ENCODE peak calls at places on chromosome 18, in four cellular contexts. D, S, U and R are unnamed samples.

GRCh38 chr18:62409821-62410220 is 84.7 kb downstream of the TNFRSF11A start:
- DNase-seq in S (no peak), U (no peak), D (no peak), R (no peak)

GRCh38 chr18:66167829-66168463 is 417.1 kb downstream of the CDH7 start:
- DNase-seq in D (no peak), S (no peak), U (no peak), R (no peak)

GRCh38 chr18:76524900-76525698 is 30.1 kb upstream of the ZNF516 start:
- DNase-seq in D (no peak), U (peak), S (no peak), R (no peak)

GRCh38 chr18:58911766-58912165 is 47.1 kb downstream of the ZNF532 start:
- DNase-seq in U (peak), S (no peak), D (no peak), R (no peak)

GRCh38 chr18:41569867-41570266 is 385.2 kb upstream of the PIK3C3 start:
- DNase-seq in U (no peak), D (no peak), S (no peak), R (no peak)

GRCh38 chr18:35355140-35355618 is 11.0 kb upstream of the ZNF24 start:
- DNase-seq in S (peak), U (peak), D (peak), R (peak)

GRCh38 chr18:22347624-22348511 is 69.8 kb downstream of the CTAGE1 start:
- DNase-seq in U (peak), D (no peak), S (peak), R (no peak)

GRCh38 chr18:62524443-62525200 is 1.8 kb downstream of the ZCCHC2 start:
- DNase-seq in D (peak), U (peak), S (peak), R (peak)

GRCh38 chr18:42296192-42296591 is 341.2 kb downstream of the PIK3C3 start:
- DNase-seq in S (no peak), U (no peak), D (no peak), R (no peak)

GRCh38 chr18:12238861-12239260 is 15.3 kb upstream of the CIDEA start:
- DNase-seq in U (no peak), S (no peak), D (no peak), R (no peak)

GRCh38 chr18:58100154-58100553 is 56.1 kb downstream of the NEDD4L start:
- DNase-seq in U (no peak), S (no peak), D (no peak), R (no peak)

GRCh38 chr18:74289137-74289536 is 2.6 kb downstream of the CYB5A start:
- DNase-seq in S (no peak), U (no peak), D (no peak), R (no peak)

GRCh38 chr18:76584414-76585310 is 89.6 kb upstream of the ZNF516 start:
- DNase-seq in D (no peak), S (no peak), U (no peak), R (no peak)

GRCh38 chr18:13425357-13426095 is 207.0 kb downstream of the LDLRAD4 start:
- DNase-seq in U (no peak), D (no peak), S (no peak), R (no peak)

GRCh38 chr18:62784966-62785413 is 69.6 kb downstream of the PHLPP1 start:
- DNase-seq in D (no peak), U (peak), S (no peak), R (peak)

GRCh38 chr18:32956591-32957310 is 183.9 kb upstream of the KLHL14 start:
- DNase-seq in S (no peak), U (peak), D (no peak), R (no peak)

GRCh38 chr18:28793911-28794310 is 617.0 kb upstream of the CDH2 start:
- DNase-seq in D (no peak), U (no peak), S (no peak), R (no peak)

GRCh38 chr18:36729197-36729596 is 99.6 kb downstream of the TPGS2 start:
- DNase-seq in D (no peak), U (no peak), S (no peak), R (no peak)

GRCh38 chr18:13216092-13216582 is 2.4 kb upstream of the LDLRAD4 start:
- DNase-seq in D (peak), S (peak), U (peak), R (peak)

GRCh38 chr18:13276530-13277520 is 58.3 kb downstream of the LDLRAD4 start:
- DNase-seq in U (no peak), S (peak), D (no peak), R (no peak)

GRCh38 chr18:12659904-12660605 is 2.1 kb upstream of the SPIRE1 start:
- DNase-seq in D (no peak), S (peak), U (peak), R (peak)

GRCh38 chr18:49638891-49639557 is 77.2 kb downstream of the LIPG start:
- DNase-seq in D (peak), U (no peak), S (no peak), R (no peak)

GRCh38 chr18:71808576-71808975 is 735.6 kb downstream of the CBLN2 start:
- DNase-seq in S (no peak), D (no peak), U (no peak), R (no peak)

GRCh38 chr18:56374005-56374655 is 264.3 kb downstream of the TXNL1 start:
- DNase-seq in U (no peak), S (no peak), D (no peak), R (no peak)
- TF ChIP-seq POLR2A in U (no peak), S (no peak), D (no peak), R (no peak)

GRCh38 chr18:51150430-51150746 is 47.1 kb downstream of the MEX3C start:
- DNase-seq in D (peak), U (no peak), S (no peak), R (no peak)

GRCh38 chr18:51153659-51154371 is 43.7 kb downstream of the MEX3C start:
- DNase-seq in U (no peak), S (no peak), D (no peak), R (no peak)

GRCh38 chr18:51149605-51150429 is 47.7 kb downstream of the MEX3C start:
- DNase-seq in U (no peak), S (no peak), D (no peak), R (no peak)

GRCh38 chr18:51151185-51151567 is 46.3 kb downstream of the MEX3C start:
- DNase-seq in U (no peak), D (no peak), S (no peak), R (no peak)

DNA sequence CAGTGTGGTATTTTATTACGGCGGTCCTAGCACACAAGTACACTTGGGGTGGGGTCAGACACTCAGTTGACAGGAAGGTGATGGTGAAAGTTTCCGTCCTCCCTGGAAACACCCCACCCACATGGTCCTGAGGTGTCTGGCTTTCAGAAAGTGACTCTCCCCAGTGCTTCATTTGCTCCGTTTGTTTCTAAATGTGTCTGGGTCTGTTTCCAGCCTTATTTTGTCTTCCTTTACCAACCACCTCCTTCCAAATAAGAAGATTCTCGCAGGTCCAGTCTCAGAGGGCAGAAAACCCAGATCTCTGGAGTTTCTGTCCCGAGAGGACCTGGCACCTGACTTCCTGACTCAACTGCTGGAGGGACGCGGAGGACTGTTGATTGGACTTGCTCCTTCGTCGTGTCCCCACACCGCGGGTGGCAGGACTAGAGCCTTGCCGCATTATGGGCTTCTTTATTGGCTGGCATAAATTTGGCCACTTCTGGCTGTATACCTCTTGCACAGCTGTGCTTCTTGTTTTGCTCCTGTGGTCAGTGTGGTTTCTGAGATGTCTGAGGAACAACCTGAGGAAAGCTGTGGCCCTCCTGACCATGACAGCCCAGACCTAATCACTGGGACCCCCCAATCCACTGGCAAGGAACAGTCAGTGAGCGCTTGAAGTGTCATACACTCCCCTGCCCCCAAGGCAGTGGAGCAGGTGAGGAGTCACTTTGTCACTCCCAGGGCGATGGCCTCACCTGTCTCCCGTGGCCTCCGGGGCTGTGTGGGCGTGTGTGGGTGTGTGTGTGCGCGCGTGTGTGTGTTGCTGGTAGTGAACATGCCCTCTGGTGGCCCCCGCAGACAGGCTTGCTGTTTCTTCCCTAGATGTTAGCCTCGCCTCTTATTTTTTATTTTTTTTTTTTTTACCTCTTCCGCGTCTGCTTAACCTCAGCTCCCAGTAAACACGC is 45.6 kb downstream of the MEX3C start:
- DNase-seq in S (no peak), U (no peak), D (no peak), R (no peak)
- TF ChIP-seq POLR2A in S (no peak), U (no peak), D (no peak), R (no peak)

DNA sequence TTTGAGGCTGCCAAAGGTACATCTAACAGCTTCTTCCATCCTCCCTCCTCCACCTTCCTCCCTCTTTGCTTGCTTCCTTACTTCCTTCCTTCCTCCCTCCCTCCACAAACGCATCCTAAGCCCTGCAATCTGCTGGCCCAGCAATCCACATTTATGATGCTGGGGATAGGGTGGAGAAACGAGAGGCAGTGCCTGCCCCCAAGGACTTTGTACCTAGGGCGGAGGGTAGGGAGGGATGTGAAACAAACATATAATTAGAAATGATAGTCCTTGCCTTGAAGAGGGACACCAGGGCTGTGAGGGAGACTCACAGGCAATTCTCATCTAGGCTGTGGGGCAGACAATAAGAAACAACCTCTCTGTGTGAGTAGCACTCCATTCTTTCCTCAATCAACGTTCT is 188.3 kb downstream of the ANKRD30B start:
- DNase-seq in U (no peak), D (no peak), S (no peak), R (no peak)
- TF ChIP-seq POLR2A in U (no peak), D (no peak), S (no peak), R (no peak)

GRCh38 chr18:24014062-24014985 is at the start of gene TTC39C:
- DNase-seq in U (peak), S (peak), D (peak), R (peak)
- TF ChIP-seq POLR2A in U (no peak), S (no peak), D (peak), R (no peak)

DNA sequence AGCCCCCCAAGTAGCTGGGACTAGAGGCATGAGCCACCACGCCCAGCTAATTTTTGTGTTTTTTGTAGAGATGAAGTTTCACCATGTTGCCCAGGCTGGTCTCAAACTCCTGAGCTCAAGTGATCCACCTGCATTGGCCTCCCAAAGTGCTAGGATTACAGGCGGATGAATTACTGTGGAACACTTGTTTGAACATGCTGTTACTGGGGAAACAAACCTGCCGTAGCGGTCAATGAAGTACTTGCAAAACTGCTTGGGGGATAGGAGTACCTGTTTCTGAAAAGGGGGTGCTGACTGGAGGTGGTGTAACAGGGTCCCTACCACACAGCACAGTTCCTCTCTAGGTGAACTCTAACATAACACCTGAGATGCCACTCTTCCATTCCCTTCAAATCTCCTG is 5.9 kb upstream of the IMPACT start:
- DNase-seq in U (no peak), S (no peak), D (no peak), R (no peak)
- TF ChIP-seq POLR2A in U (no peak), S (no peak), D (no peak), R (no peak)

GRCh38 chr18:3448845-3449701 is 899 bp upstream of the TGIF1 start:
- DNase-seq in U (peak), S (peak), D (peak), R (peak)

GRCh38 chr18:3447895-3448844 is 1.8 kb upstream of the TGIF1 start:
- DNase-seq in U (peak), D (peak), S (peak), R (peak)

GRCh38 chr18:3450358-3451107 is 561 bp downstream of the TGIF1 start:
- DNase-seq in S (peak), D (peak), U (peak), R (peak)

GRCh38 chr18:3451166-3451988 is 1.4 kb downstream of the TGIF1 start:
- DNase-seq in S (peak), U (peak), D (peak), R (peak)

GRCh38 chr18:3449702-3450357 is at the start of gene TGIF1:
- DNase-seq in S (peak), U (peak), D (peak), R (peak)
- TF ChIP-seq POLR2A in S (no peak), U (no peak), D (peak), R (peak)

GRCh38 chr18:26703170-26703933 is 155.0 kb upstream of the KCTD1 start:
- DNase-seq in U (no peak), D (no peak), S (no peak), R (no peak)
- TF ChIP-seq POLR2A in U (no peak), D (no peak), S (no peak), R (no peak)

DNA sequence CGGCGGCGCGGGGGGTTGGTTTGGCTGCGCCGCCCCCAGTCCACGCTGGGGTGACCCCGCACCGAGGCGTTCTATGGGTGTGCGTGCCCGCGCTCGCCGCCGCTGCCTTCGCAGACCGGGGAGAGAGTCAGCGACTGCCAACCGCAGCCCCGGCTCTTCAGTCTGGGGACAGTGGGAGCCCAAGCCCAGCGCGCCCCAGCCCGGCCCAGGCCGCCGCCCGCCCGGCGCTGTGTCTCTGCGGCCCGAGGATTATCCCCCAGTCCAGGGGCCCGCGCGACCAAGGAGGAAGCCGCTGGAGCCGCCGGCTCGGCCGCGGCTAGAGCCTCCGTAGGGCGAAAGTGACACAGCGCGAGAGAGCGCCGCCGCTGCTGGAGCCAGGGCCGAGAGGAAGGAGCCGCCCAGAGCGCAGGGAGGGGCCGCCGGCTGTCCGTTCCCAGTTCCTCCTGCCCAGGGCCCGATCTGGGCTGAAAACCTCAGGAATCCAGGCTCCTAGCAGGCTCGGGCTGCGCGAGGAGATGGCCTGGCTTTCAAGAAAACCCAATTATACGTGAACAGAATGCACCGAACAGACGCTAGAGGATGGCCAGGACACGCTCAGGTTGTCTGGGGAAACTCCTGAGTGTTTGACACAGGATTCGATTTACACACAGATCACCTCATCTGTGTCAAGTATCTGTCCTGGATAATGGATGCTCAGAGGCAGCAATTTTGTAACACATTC is 2.4 kb downstream of the CTIF start:
- DNase-seq in S (peak), U (peak), D (peak), R (peak)
- TF ChIP-seq POLR2A in S (no peak), U (no peak), D (peak), R (no peak)